ENCODE peak calls at places on chromosomes 6 and 20, in six cellular contexts. M is CD8-positive, alpha-beta memory T cell; V is aorta; R is CD8-positive, alpha-beta T cell; B is T-helper 17 cell; C is right atrium auricular region. H is an unnamed sample. For H3K9me3, the result is how much of the 10 kb centered on the place peaks cover.

GRCh38 chr6:148851683-148852556 is 105.1 kb downstream of the UST start:
- DNase-seq in M (no peak), V (no peak), R (no peak), B (no peak), C (no peak), H (no peak)

GRCh38 chr6:54874349-54875048 is 27.9 kb downstream of the FAM83B start:
- DNase-seq in M (no peak), V (no peak), R (no peak), B (no peak), C (no peak), H (no peak)

GRCh38 chr6:10824819-10825218 is 13.5 kb downstream of the MAK start:
- DNase-seq in M (no peak), V (no peak), R (no peak), B (no peak), C (no peak), H (no peak)

GRCh38 chr20:46307139-46307998 is 929 bp downstream of the CDH22 start:
- DNase-seq in M (peak), V (peak), R (peak), B (peak), C (no peak), H (peak)

GRCh38 chr6:151630991-151631655 is 137.3 kb downstream of the CCDC170 start:
- DNase-seq in M (no peak), V (no peak), R (no peak), B (no peak), C (no peak), H (no peak)

GRCh38 chr20:32780749-32781402 is 18.7 kb downstream of the DNMT3B start:
- DNase-seq in M (no peak), V (no peak), R (no peak), B (no peak), C (no peak), H (no peak)

GRCh38 chr20:52747736-52748135 is 224.4 kb upstream of the TSHZ2 start:
- DNase-seq in M (no peak), V (no peak), R (no peak), B (no peak), C (no peak), H (peak)

GRCh38 chr6:3869632-3870527 is 20.7 kb downstream of the FAM50B start:
- DNase-seq in M (no peak), V (no peak), R (no peak), B (no peak), C (peak), H (no peak)

GRCh38 chr6:119174879-119175817 is 96.7 kb upstream of the FAM184A start:
- DNase-seq in M (no peak), V (no peak), R (no peak), B (no peak), C (no peak), H (no peak)

GRCh38 chr6:75118925-75119515 is 86.8 kb downstream of the COL12A1 start:
- DNase-seq in M (no peak), V (no peak), R (no peak), B (no peak), C (no peak), H (no peak)

GRCh38 chr6:48714286-48715049 is 603.5 kb upstream of the PTCHD4 start:
- DNase-seq in M (no peak), V (no peak), R (no peak), B (no peak), C (no peak), H (no peak)

GRCh38 chr6:162387723-162388382 is 339.7 kb downstream of the PRKN start:
- DNase-seq in M (no peak), V (peak), R (no peak), B (no peak), C (no peak), H (no peak)

GRCh38 chr6:146827216-146827928 is 228.6 kb downstream of the ADGB start:
- DNase-seq in M (no peak), V (no peak), R (no peak), B (no peak), C (no peak), H (no peak)

GRCh38 chr6:95431637-95432228 is 145.6 kb upstream of the MANEA start:
- DNase-seq in M (peak), V (no peak), R (peak), B (peak), C (no peak), H (no peak)

GRCh38 chr6:166478782-166479592 is 96.2 kb upstream of the MPC1 start:
- DNase-seq in M (no peak), V (peak), R (no peak), B (no peak), C (no peak), H (no peak)

GRCh38 chr6:301929-302705 is 9.8 kb downstream of the DUSP22 start:
- DNase-seq in M (no peak), V (no peak), R (no peak), B (no peak), C (no peak), H (no peak)
- H3K9me3 ChIP-seq in M (under half), V (under half), R (under half), B (under half), C (under half), H (under half)

GRCh38 chr6:168615837-168616236 is 174.9 kb downstream of the SMOC2 start:
- DNase-seq in M (no peak), V (peak), R (no peak), B (no peak), C (no peak), H (no peak)

GRCh38 chr6:168619560-168620314 is 178.8 kb downstream of the SMOC2 start:
- DNase-seq in M (no peak), V (peak), R (no peak), B (no peak), C (no peak), H (no peak)

GRCh38 chr6:168612586-168612985 is 171.6 kb downstream of the SMOC2 start:
- DNase-seq in M (no peak), V (peak), R (no peak), B (no peak), C (no peak), H (no peak)

GRCh38 chr6:168618546-168619315 is 177.7 kb downstream of the SMOC2 start:
- DNase-seq in M (no peak), V (peak), R (no peak), B (no peak), C (no peak), H (no peak)

DNA sequence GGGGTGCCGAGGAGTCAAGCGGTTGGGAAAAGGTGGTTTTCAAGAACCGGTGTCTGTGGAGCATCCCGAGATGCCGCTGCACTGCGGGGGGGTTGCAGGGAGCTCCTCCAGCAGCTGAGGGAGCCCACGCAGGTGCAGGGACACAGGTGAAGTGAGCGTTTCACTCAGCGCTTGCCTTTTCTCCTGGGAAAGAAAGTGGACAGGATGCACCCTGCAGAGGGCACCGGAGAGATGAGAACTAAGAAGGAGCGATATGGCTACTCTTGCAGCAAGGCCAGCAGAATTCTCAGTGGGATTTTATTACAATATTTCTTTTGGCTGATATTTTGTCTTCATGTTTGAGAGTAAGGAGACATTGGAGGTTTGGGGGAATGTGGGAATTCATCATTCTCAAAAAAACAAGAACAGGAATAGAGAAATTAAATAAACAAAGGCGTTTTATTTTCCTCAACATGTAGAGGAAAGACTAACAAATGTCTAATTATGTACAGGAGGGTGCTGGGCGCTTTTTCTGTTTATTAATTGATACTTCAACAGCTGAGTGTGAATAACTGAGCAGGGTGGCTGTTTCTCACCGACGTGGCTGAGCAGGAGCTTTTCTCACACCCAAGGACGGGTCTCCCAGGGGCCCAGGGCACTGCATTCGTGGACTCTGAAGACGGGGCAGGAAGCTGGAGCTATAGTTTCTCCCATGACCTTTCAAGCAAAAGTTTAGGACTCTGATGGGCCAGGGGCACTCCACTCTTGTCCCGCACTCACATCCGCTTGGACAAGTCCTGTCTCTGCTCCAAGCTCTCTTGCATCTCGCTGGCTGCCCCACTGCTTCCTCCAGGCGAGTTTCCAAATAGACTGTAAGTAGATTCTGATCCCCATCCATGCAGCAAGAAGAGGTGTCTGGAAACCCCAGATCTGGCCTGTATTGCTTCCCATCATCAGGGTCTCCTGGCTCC is 176.1 kb downstream of the SMOC2 start:
- DNase-seq in M (no peak), V (peak), R (no peak), B (no peak), C (no peak), H (no peak)
- H3K9me3 ChIP-seq in M (under half), V (under half), R (under half), B (under half), C (under half), H (under half)

DNA sequence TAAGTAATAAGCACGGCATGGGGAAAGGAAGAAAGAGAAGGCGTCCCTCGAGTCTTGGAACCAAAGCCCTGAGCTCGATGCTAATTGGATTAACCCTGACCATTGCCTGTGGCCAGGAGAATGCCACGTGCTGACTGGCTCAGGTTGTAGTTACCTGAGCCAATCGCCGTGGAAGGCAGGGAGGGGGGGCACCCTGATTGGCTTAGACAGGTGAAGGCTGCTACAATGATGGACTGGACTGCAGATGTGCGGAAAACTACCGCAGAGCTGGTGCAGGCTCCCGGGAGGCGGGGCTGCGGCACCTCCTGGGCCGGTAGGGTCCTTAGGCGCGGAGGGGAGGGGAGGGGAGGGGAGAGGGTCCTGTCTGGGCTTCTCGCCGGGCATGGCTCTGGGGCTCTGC is 121.3 kb downstream of the TFAP2C start:
- DNase-seq in M (no peak), V (peak), R (no peak), B (no peak), C (no peak), H (no peak)
- H3K9me3 ChIP-seq in M (under half), V (under half), R (under half), B (under half), C (under half), H (under half)

GRCh38 chr20:39986231-39986904 is 702.7 kb downstream of the MAFB start:
- DNase-seq in M (no peak), V (peak), R (no peak), B (no peak), C (peak), H (peak)

GRCh38 chr20:39983655-39984054 is 705.4 kb downstream of the MAFB start:
- DNase-seq in M (no peak), V (no peak), R (no peak), B (no peak), C (no peak), H (no peak)

GRCh38 chr20:39985276-39985675 is 703.8 kb downstream of the MAFB start:
- DNase-seq in M (no peak), V (no peak), R (no peak), B (no peak), C (no peak), H (no peak)

GRCh38 chr20:39988991-39989390 is 700.0 kb downstream of the MAFB start:
- DNase-seq in M (no peak), V (no peak), R (no peak), B (no peak), C (no peak), H (no peak)

DNA sequence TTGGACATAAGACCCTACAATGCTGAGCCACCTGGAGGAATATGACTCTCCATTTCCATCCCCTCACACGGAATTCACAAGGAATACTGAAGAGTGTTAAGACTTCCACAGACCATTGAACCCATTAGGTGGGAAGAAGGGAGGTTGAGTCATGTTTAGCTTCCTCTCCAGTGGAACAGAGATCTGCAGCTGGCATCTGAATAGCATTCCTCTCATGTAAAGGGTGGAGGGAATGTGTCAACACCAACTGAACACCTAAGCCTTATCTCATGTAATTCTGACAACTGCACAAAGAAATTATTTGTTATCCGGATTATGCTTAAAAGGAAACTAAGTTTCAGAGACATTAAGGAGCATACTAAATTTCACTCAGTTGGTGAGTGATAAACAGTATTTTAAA is 705.9 kb downstream of the MAFB start:
- DNase-seq in M (no peak), V (no peak), R (no peak), B (no peak), C (no peak), H (no peak)
- H3K9me3 ChIP-seq in M (under half), V (under half), R (under half), B (under half), C (under half), H (under half)

DNA sequence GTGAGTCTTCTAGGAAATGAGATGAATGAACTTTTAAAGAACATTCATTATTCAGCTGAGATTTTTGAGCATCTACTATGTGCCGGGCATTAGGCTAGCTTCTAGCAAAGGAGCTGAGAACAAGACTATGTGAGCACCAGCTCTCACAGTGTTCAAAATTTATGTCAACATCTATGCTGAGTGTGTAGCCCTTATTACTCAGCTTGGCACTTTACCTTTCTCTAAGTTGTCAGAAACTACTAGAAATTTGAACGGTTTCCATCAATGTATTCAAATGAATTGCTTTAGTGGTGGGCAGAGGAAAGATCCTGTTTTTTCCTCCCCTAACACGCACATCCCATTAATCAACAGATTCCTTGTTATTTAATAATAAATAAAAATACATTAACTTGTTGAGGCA is 33.3 kb downstream of the CYP24A1 start:
- DNase-seq in M (no peak), V (no peak), R (no peak), B (no peak), C (no peak), H (no peak)
- H3K9me3 ChIP-seq in M (under half), V (under half), R (under half), B (under half), C (under half), H (under half)

DNA sequence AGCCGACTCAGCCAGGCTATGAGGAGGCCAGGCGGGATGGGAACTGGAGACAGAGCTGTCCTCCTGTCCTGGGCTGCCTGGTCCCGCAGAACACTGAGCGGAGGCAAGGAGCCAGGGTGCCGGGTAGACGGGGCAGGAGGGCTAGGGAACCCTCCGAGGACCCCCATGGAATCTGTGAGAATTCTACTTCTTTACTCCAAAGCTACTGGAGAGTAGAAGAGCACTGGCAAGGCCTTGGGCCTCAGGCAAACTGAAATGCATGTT is 14.9 kb downstream of the DACT2 start:
- DNase-seq in M (no peak), V (no peak), R (no peak), B (no peak), C (no peak), H (no peak)
- H3K9me3 ChIP-seq in M (under half), V (under half), R (under half), B (under half), C (under half), H (under half)

GRCh38 chr20:56222945-56223344 is 25.6 kb upstream of the MC3R start:
- DNase-seq in M (no peak), V (no peak), R (no peak), B (no peak), C (no peak), H (no peak)
- H3K9me3 ChIP-seq in M (under half), V (under half), R (under half), B (under half), C (under half), H (under half)

DNA sequence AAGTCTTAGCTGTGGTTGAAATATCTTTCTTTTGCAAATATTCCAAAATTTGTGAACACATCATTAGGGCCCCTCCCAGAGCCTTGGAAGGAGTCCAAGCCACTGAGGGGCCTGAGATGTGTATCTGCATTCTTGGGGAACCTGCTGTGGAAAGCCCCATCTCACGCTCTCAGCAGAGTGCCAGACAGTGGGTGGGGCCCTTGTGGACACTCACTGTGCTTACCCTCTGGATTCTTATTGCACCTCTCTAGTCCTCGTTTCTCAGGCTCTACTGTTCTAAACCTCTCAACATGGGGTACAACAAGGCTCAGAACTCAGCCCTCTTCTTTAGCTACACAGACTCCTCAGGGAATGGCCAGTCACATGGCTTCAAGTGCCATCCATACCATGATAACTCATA is 416.2 kb upstream of the CDH4 start:
- DNase-seq in M (no peak), V (no peak), R (no peak), B (no peak), C (no peak), H (no peak)
- H3K9me3 ChIP-seq in M (under half), V (under half), R (under half), B (under half), C (under half), H (under half)

H was measured in uterus.